ENCODE peak calls at places on chromosomes 3 and 15, in ten cellular contexts. S, K, C, G, X, M, P, O, L and D are unnamed samples.

GRCh38 chr3:196192036-196193001 is 18.9 kb downstream of the ZDHHC19 start:
- DNase-seq in S (peak), K (peak), C (no peak), G (no peak), X (no peak), M (no peak), P (no peak), O (no peak), L (no peak), D (no peak)

GRCh38 chr15:67240235-67241131 is 14.0 kb downstream of the AAGAB start:
- DNase-seq in S (no peak), K (no peak), C (peak), G (no peak), X (no peak), M (no peak), P (no peak), O (no peak), L (peak), D (peak)

GRCh38 chr15:100893964-100894295 is 14.3 kb downstream of the ALDH1A3 start:
- DNase-seq in S (no peak), K (no peak), C (no peak), G (no peak), X (no peak), M (no peak), P (no peak), O (no peak), L (peak), D (no peak)

GRCh38 chr3:13278783-13279531 is 141.2 kb downstream of the NUP210 start:
- DNase-seq in S (no peak), K (peak), C (no peak), G (no peak), X (no peak), M (no peak), P (no peak), O (no peak), L (no peak), D (no peak)

GRCh38 chr3:17478673-17479072 is 263.8 kb downstream of the TBC1D5 start:
- DNase-seq in S (no peak), K (no peak), C (no peak), G (no peak), X (no peak), M (no peak), P (peak), O (no peak), L (peak), D (no peak)

GRCh38 chr3:3200632-3201212 is 21.2 kb upstream of the CRBN start:
- DNase-seq in S (peak), K (no peak), C (peak), G (peak), X (peak), M (peak), P (peak), O (no peak), L (peak), D (peak)

GRCh38 chr3:95394286-95394685 is 1331.4 kb downstream of the NSUN3 start:
- DNase-seq in S (no peak), K (no peak), C (no peak), G (no peak), X (no peak), M (no peak), P (no peak), O (no peak), L (no peak), D (no peak)

GRCh38 chr3:65576228-65576627 is 462.5 kb downstream of the MAGI1 start:
- DNase-seq in S (no peak), K (no peak), C (no peak), G (no peak), X (no peak), M (no peak), P (no peak), O (no peak), L (no peak), D (no peak)

GRCh38 chr15:94351121-94351520 is 119.8 kb downstream of the MCTP2 start:
- DNase-seq in S (no peak), K (no peak), C (no peak), G (no peak), X (no peak), M (no peak), P (no peak), O (no peak), L (no peak), D (no peak)

GRCh38 chr3:107217161-107217560 is 160.1 kb upstream of the CCDC54 start:
- DNase-seq in S (no peak), K (no peak), C (peak), G (no peak), X (no peak), M (peak), P (peak), O (no peak), L (peak), D (no peak)

GRCh38 chr3:16480861-16481569 is 32.5 kb downstream of the RFTN1 start:
- DNase-seq in S (no peak), K (no peak), C (no peak), G (no peak), X (no peak), M (peak), P (peak), O (no peak), L (peak), D (no peak)

GRCh38 chr3:13966302-13966701 is 86.4 kb upstream of the WNT7A start:
- DNase-seq in S (no peak), K (no peak), C (no peak), G (no peak), X (no peak), M (no peak), P (no peak), O (no peak), L (peak), D (no peak)

GRCh38 chr3:148128136-148128535 is 569.6 kb upstream of the AGTR1 start:
- DNase-seq in S (peak), K (no peak), C (no peak), G (no peak), X (no peak), M (peak), P (no peak), O (no peak), L (peak), D (no peak)

GRCh38 chr3:45199837-45200648 is 26.0 kb downstream of the TMEM158 start:
- DNase-seq in S (peak), K (no peak), C (peak), G (no peak), X (no peak), M (peak), P (peak), O (no peak), L (peak), D (no peak)

GRCh38 chr15:70035051-70035718 is 62.5 kb downstream of the TLE3 start:
- DNase-seq in S (no peak), K (peak), C (no peak), G (no peak), X (no peak), M (no peak), P (no peak), O (no peak), L (no peak), D (no peak)

GRCh38 chr3:29705906-29706507 is 425.1 kb downstream of the RBMS3 start:
- DNase-seq in S (no peak), K (no peak), C (no peak), G (no peak), X (no peak), M (no peak), P (no peak), O (no peak), L (no peak), D (no peak)

GRCh38 chr3:156150434-156151066 is 30.2 kb downstream of the KCNAB1 start:
- DNase-seq in S (peak), K (no peak), C (peak), G (peak), X (peak), M (peak), P (peak), O (no peak), L (peak), D (peak)

GRCh38 chr3:124829175-124829818 is 57.9 kb downstream of the ITGB5 start:
- DNase-seq in S (no peak), K (no peak), C (no peak), G (no peak), X (peak), M (no peak), P (no peak), O (no peak), L (no peak), D (no peak)

GRCh38 chr3:147191795-147192385 is 214.5 kb downstream of the ZIC4 start:
- DNase-seq in S (peak), K (no peak), C (peak), G (no peak), X (peak), M (peak), P (peak), O (no peak), L (peak), D (peak)

GRCh38 chr3:18030371-18030870 is 288.0 kb upstream of the TBC1D5 start:
- DNase-seq in S (no peak), K (no peak), C (no peak), G (no peak), X (no peak), M (no peak), P (no peak), O (no peak), L (no peak), D (no peak)

GRCh38 chr3:132659370-132660055 is at the start of gene ACAD11:
- DNase-seq in S (peak), K (peak), C (peak), G (peak), X (peak), M (peak), P (peak), O (peak), L (peak), D (peak)

GRCh38 chr3:117562000-117562399 is 852.4 kb downstream of the TUSC7 start:
- DNase-seq in S (no peak), K (no peak), C (no peak), G (no peak), X (no peak), M (no peak), P (no peak), O (no peak), L (no peak), D (no peak)

GRCh38 chr3:167673221-167673620 is 19.5 kb upstream of the WDR49 start:
- DNase-seq in S (no peak), K (no peak), C (no peak), G (no peak), X (no peak), M (no peak), P (no peak), O (no peak), L (no peak), D (no peak)

GRCh38 chr3:69439683-69440270 is 53.9 kb upstream of the FRMD4B start:
- DNase-seq in S (no peak), K (no peak), C (peak), G (no peak), X (peak), M (no peak), P (peak), O (no peak), L (peak), D (no peak)

GRCh38 chr3:8705575-8705974 is 28.0 kb upstream of the CAV3 start:
- DNase-seq in S (no peak), K (no peak), C (no peak), G (no peak), X (no peak), M (no peak), P (no peak), O (no peak), L (no peak), D (no peak)

GRCh38 chr3:194384569-194385001 is 14.5 kb downstream of the GP5 start:
- DNase-seq in S (peak), K (peak), C (no peak), G (no peak), X (no peak), M (no peak), P (no peak), O (peak), L (no peak), D (no peak)

GRCh38 chr3:154191520-154191919 is 70.3 kb downstream of the ARHGEF26 start:
- DNase-seq in S (no peak), K (no peak), C (no peak), G (no peak), X (no peak), M (no peak), P (no peak), O (no peak), L (no peak), D (no peak)

GRCh38 chr15:25701716-25702465 is 161.2 kb downstream of the ATP10A start:
- DNase-seq in S (no peak), K (peak), C (no peak), G (no peak), X (no peak), M (no peak), P (no peak), O (no peak), L (no peak), D (no peak)

GRCh38 chr3:161153480-161153879 is 48.3 kb upstream of the B3GALNT1 start:
- DNase-seq in S (no peak), K (no peak), C (no peak), G (no peak), X (no peak), M (no peak), P (no peak), O (no peak), L (no peak), D (no peak)

GRCh38 chr3:114152519-114153151 is 26.2 kb downstream of the DRD3 start:
- DNase-seq in S (peak), K (peak), C (peak), G (peak), X (peak), M (peak), P (peak), O (peak), L (peak), D (peak)

GRCh38 chr15:45943255-45943654 is 308.4 kb downstream of the SQOR start:
- DNase-seq in S (no peak), K (no peak), C (no peak), G (no peak), X (no peak), M (no peak), P (no peak), O (no peak), L (peak), D (no peak)

GRCh38 chr15:46174122-46174521 is 539.3 kb downstream of the SQOR start:
- DNase-seq in S (no peak), K (no peak), C (no peak), G (no peak), X (no peak), M (no peak), P (no peak), O (no peak), L (no peak), D (no peak)

GRCh38 chr3:58333206-58334012 is 717 bp downstream of the PXK start:
- DNase-seq in S (peak), K (peak), C (peak), G (no peak), X (peak), M (no peak), P (peak), O (no peak), L (peak), D (peak)

GRCh38 chr3:186115229-186115996 is 6.5 kb upstream of the ETV5 start:
- DNase-seq in S (no peak), K (no peak), C (no peak), G (no peak), X (no peak), M (no peak), P (no peak), O (no peak), L (no peak), D (no peak)

GRCh38 chr3:173191611-173192010 is 50.6 kb upstream of the SPATA16 start:
- DNase-seq in S (no peak), K (no peak), C (no peak), G (no peak), X (no peak), M (peak), P (peak), O (no peak), L (peak), D (no peak)

GRCh38 chr15:68896178-68896577 is 34.1 kb upstream of the SPESP1 start:
- DNase-seq in S (no peak), K (no peak), C (no peak), G (no peak), X (no peak), M (no peak), P (no peak), O (no peak), L (no peak), D (no peak)

GRCh38 chr3:183579967-183580720 is 24.6 kb upstream of the KLHL6 start:
- DNase-seq in S (no peak), K (no peak), C (no peak), G (peak), X (peak), M (no peak), P (peak), O (no peak), L (no peak), D (no peak)

GRCh38 chr15:91530951-91531582 is 322.4 kb upstream of the SLCO3A1 start:
- DNase-seq in S (no peak), K (peak), C (peak), G (no peak), X (peak), M (no peak), P (no peak), O (no peak), L (no peak), D (no peak)

DNA sequence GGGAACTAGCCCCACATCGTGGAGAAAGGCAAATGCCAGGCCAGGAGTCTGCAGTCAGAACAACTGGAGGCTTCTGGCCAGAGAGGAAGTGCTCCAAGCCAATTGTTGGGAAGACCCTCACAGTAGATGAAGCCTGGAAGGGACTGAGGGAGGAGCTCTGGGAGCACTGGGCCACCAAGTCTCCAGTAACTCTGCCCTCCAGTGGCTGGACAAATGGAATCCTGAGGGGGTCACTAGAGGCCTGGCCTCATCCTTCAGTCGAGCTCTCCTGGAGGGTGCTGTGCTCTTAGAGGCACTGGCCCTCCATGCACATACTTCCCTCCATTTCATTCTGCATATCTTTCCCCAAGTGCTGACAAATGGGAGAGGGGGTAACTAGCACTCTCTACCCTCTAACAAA is 103.0 kb downstream of the MYLK start:
- DNase-seq in S (no peak), K (no peak), C (no peak), G (no peak), X (no peak), M (no peak), P (no peak), O (no peak), L (no peak), D (no peak)
- TF ChIP-seq CTCF in S (peak), K (no peak), C (no peak), G (no peak), X (no peak), M (no peak), P (no peak), O (no peak), L (peak), D (no peak)

GRCh38 chr15:62165029-62165792 is at the start of gene C2CD4B:
- DNase-seq in S (peak), K (peak), C (peak), G (no peak), X (peak), M (no peak), P (no peak), O (no peak), L (no peak), D (no peak)
- TF ChIP-seq CTCF in S (peak), K (no peak), C (no peak), G (no peak), X (no peak), M (no peak), P (no peak), O (no peak), L (no peak), D (no peak)

DNA sequence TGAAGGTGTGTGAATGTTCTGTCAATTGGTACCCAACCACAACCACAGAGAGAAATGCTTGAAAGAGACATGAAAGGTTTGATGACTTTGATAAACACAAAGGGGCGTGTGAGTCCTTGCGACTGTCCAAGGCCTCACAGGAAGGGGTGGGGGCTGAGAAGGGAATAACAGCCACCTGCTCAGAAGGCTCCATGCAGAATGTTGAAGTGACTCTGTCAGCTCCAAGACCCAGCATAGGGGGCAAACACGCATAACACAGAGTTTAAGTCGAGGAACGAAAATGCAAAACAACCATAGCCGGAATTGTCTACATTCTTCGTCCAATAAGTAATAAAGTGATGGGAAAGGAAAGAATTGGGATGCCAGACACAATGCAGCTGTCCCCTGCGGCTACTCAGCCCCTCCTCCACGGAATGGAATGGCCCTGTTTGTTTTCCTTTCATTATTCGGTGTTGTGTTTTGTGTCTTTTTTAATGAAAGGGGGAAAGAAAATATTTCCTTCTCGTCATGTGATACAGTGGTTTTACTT is 19.9 kb downstream of the TMEM212 start:
- DNase-seq in S (no peak), K (no peak), C (no peak), G (no peak), X (no peak), M (no peak), P (peak), O (no peak), L (no peak), D (no peak)
- TF ChIP-seq CTCF in S (no peak), K (no peak), C (no peak), G (no peak), X (no peak), M (no peak), P (no peak), O (no peak), L (no peak), D (no peak)

GRCh38 chr15:63601026-63601726 is 4.0 kb downstream of the FBXL22 start:
- DNase-seq in S (no peak), K (peak), C (peak), G (peak), X (no peak), M (peak), P (no peak), O (no peak), L (no peak), D (peak)
- TF ChIP-seq CTCF in S (no peak), K (no peak), C (no peak), G (no peak), X (no peak), M (no peak), P (no peak), O (no peak), L (no peak), D (no peak)

GRCh38 chr3:169390741-169391300 is 272.7 kb downstream of the MECOM start:
- DNase-seq in S (no peak), K (no peak), C (no peak), G (no peak), X (no peak), M (no peak), P (peak), O (no peak), L (peak), D (no peak)
- TF ChIP-seq CTCF in S (no peak), K (no peak), C (no peak), G (no peak), X (no peak), M (no peak), P (no peak), O (peak), L (no peak), D (no peak)

GRCh38 chr3:180063783-180064182 is 27.0 kb upstream of the PEX5L start:
- DNase-seq in S (no peak), K (no peak), C (no peak), G (no peak), X (no peak), M (peak), P (no peak), O (no peak), L (peak), D (no peak)
- TF ChIP-seq CTCF in S (no peak), K (no peak), C (peak), G (no peak), X (no peak), M (no peak), P (no peak), O (no peak), L (peak), D (no peak)

GRCh38 chr15:51737538-51738305 is at the start of gene LYSMD2:
- DNase-seq in S (peak), K (peak), C (peak), G (peak), X (peak), M (peak), P (peak), O (peak), L (peak), D (peak)

GRCh38 chr15:51736646-51737537 is 563 bp downstream of the LYSMD2 start:
- DNase-seq in S (peak), K (peak), C (peak), G (peak), X (peak), M (peak), P (peak), O (no peak), L (peak), D (peak)

GRCh38 chr15:51736069-51736468 is 1.4 kb downstream of the LYSMD2 start:
- DNase-seq in S (no peak), K (no peak), C (no peak), G (no peak), X (no peak), M (no peak), P (no peak), O (no peak), L (no peak), D (peak)

GRCh38 chr15:51735611-51736010 is 1.8 kb downstream of the LYSMD2 start:
- DNase-seq in S (no peak), K (no peak), C (no peak), G (no peak), X (no peak), M (no peak), P (no peak), O (no peak), L (no peak), D (no peak)

DNA sequence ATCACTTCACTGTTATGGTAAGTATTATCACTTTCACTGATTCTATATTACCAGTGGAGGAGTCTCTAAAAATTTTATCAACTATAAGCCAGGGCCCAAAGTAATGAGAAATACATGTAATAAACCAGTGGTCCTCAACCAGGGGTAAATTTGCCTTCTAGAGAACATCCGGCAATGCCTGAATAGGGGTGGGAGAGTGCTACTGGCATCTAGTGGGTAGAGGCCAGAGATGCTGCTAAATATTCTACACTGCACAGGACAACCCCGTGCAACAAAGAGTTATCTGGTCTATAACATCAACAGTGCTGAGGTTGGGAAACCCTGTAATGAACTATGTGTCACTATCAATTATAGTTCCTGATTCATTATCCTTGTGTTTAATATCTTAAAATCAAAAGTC is 2.2 kb downstream of the LYSMD2 start:
- DNase-seq in S (no peak), K (no peak), C (no peak), G (no peak), X (no peak), M (no peak), P (no peak), O (no peak), L (no peak), D (no peak)
- TF ChIP-seq CTCF in S (peak), K (no peak), C (no peak), G (no peak), X (no peak), M (no peak), P (no peak), O (no peak), L (no peak), D (no peak)